ENCODE peak calls at places on chromosomes 16 and 17, in six cellular contexts. J is renal cortical epithelial cell; H is CD8-positive, alpha-beta T cell; N is skeletal muscle cell; R is fibroblast of the aortic adventitia; L is memory B cell. P is an unnamed sample.

GRCh38 chr16:20910781-20911321 is 10.3 kb downstream of the LYRM1 start:
- DNase-seq in J (peak), H (no peak), N (peak), R (peak), L (no peak), P (peak)

GRCh38 chr16:1871974-1872635 is at the start of gene MEIOB:
- DNase-seq in J (no peak), H (peak), N (no peak), R (no peak), L (peak), P (no peak)

GRCh38 chr17:61427567-61427966 is 24.7 kb upstream of the TBX4 start:
- DNase-seq in J (no peak), H (no peak), N (no peak), R (no peak), L (no peak), P (peak)

GRCh38 chr17:27800522-27800921 is at the start of gene NOS2:
- DNase-seq in J (no peak), H (no peak), N (no peak), R (no peak), L (no peak), P (no peak)

GRCh38 chr16:54285414-54286066 is 1.0 kb downstream of the IRX3 start:
- DNase-seq in J (no peak), H (no peak), N (no peak), R (peak), L (no peak), P (peak)

GRCh38 chr16:82684246-82684645 is 57.5 kb downstream of the CDH13 start:
- DNase-seq in J (no peak), H (no peak), N (no peak), R (no peak), L (no peak), P (peak)

GRCh38 chr16:58280146-58280845 is 14.5 kb downstream of the PRSS54 start:
- DNase-seq in J (no peak), H (no peak), N (no peak), R (no peak), L (no peak), P (no peak)

GRCh38 chr17:7656958-7657715 is 6.4 kb downstream of the ATP1B2 start:
- DNase-seq in J (peak), H (no peak), N (no peak), R (peak), L (no peak), P (no peak)

GRCh38 chr17:82534401-82534812 is 14.9 kb downstream of the FOXK2 start:
- DNase-seq in J (no peak), H (no peak), N (no peak), R (no peak), L (no peak), P (no peak)

GRCh38 chr17:4329838-4330237 is 36.6 kb downstream of the UBE2G1 start:
- DNase-seq in J (peak), H (no peak), N (peak), R (peak), L (no peak), P (peak)

GRCh38 chr16:89407282-89407924 is 83.0 kb downstream of the ANKRD11 start:
- DNase-seq in J (no peak), H (no peak), N (no peak), R (no peak), L (no peak), P (no peak)

GRCh38 chr17:77445908-77446535 is 305.3 kb downstream of the SEC14L1 start:
- DNase-seq in J (no peak), H (peak), N (no peak), R (peak), L (no peak), P (no peak)

GRCh38 chr17:36942031-36942599 is 4.8 kb downstream of the LHX1 start:
- DNase-seq in J (no peak), H (no peak), N (no peak), R (no peak), L (peak), P (no peak)

GRCh38 chr16:27690604-27691003 is 140.7 kb downstream of the KATNIP start:
- DNase-seq in J (no peak), H (no peak), N (no peak), R (peak), L (no peak), P (no peak)

GRCh38 chr17:31202968-31203367 is 94.1 kb downstream of the OMG start:
- DNase-seq in J (no peak), H (no peak), N (no peak), R (peak), L (no peak), P (no peak)

GRCh38 chr17:82440377-82440981 is 10.1 kb downstream of the CYBC1 start:
- DNase-seq in J (no peak), H (no peak), N (no peak), R (no peak), L (no peak), P (no peak)

GRCh38 chr16:11152677-11153321 is 103.2 kb downstream of the SOCS1 start:
- DNase-seq in J (no peak), H (no peak), N (no peak), R (no peak), L (no peak), P (no peak)

GRCh38 chr17:17171991-17172939 is 33.9 kb downstream of the PLD6 start:
- DNase-seq in J (no peak), H (no peak), N (no peak), R (no peak), L (no peak), P (no peak)

GRCh38 chr17:15309793-15310192 is 31.6 kb downstream of the TEKT3 start:
- DNase-seq in J (no peak), H (no peak), N (no peak), R (no peak), L (no peak), P (no peak)

GRCh38 chr16:53061701-53062159 is 6.9 kb downstream of the CHD9 start:
- DNase-seq in J (no peak), H (no peak), N (no peak), R (no peak), L (peak), P (no peak)

GRCh38 chr16:58563235-58563634 is 47.9 kb downstream of the SETD6 start:
- DNase-seq in J (peak), H (no peak), N (peak), R (peak), L (no peak), P (peak)

GRCh38 chr17:50027639-50028206 is 28.2 kb upstream of the ITGA3 start:
- DNase-seq in J (peak), H (no peak), N (peak), R (peak), L (no peak), P (peak)

GRCh38 chr16:87790278-87791023 is 24.7 kb upstream of the KLHDC4 start:
- DNase-seq in J (peak), H (no peak), N (no peak), R (peak), L (no peak), P (peak)

GRCh38 chr17:43092891-43093290 is 32.3 kb downstream of the BRCA1 start:
- DNase-seq in J (no peak), H (no peak), N (peak), R (peak), L (no peak), P (no peak)

GRCh38 chr16:49344401-49344800 is 29.2 kb upstream of the C16orf78 start:
- DNase-seq in J (no peak), H (no peak), N (no peak), R (no peak), L (no peak), P (no peak)

GRCh38 chr16:3249451-3249850 is 7.0 kb downstream of the MEFV start:
- DNase-seq in J (no peak), H (no peak), N (no peak), R (no peak), L (no peak), P (no peak)

GRCh38 chr17:20184977-20185619 is 175.9 kb downstream of the SPECC1 start:
- DNase-seq in J (no peak), H (no peak), N (no peak), R (no peak), L (no peak), P (no peak)

GRCh38 chr16:68235882-68236803 is at the start of gene ESRP2:
- DNase-seq in J (peak), H (peak), N (no peak), R (no peak), L (peak), P (no peak)

GRCh38 chr16:22787456-22788189 is 26.3 kb upstream of the HS3ST2 start:
- DNase-seq in J (peak), H (no peak), N (peak), R (peak), L (no peak), P (peak)

GRCh38 chr17:57604771-57605733 is 140.0 kb downstream of the CCDC182 start:
- DNase-seq in J (peak), H (peak), N (no peak), R (peak), L (peak), P (no peak)

GRCh38 chr17:47368262-47368661 is 44.5 kb downstream of the EFCAB13 start:
- DNase-seq in J (no peak), H (no peak), N (no peak), R (no peak), L (no peak), P (no peak)

GRCh38 chr16:80263181-80263823 is 277.5 kb upstream of the DYNLRB2 start:
- DNase-seq in J (no peak), H (no peak), N (no peak), R (no peak), L (no peak), P (no peak)

GRCh38 chr17:66625321-66625767 is 209.6 kb upstream of the CACNG5 start:
- DNase-seq in J (peak), H (no peak), N (no peak), R (peak), L (no peak), P (peak)

GRCh38 chr17:4557626-4558310 is 2.6 kb upstream of the MYBBP1A start:
- DNase-seq in J (no peak), H (no peak), N (no peak), R (no peak), L (no peak), P (no peak)

GRCh38 chr16:71645450-71645849 is 19.5 kb downstream of the MARVELD3 start:
- DNase-seq in J (peak), H (no peak), N (peak), R (peak), L (no peak), P (no peak)

GRCh38 chr16:85440744-85441143 is 172.4 kb upstream of the GSE1 start:
- DNase-seq in J (no peak), H (no peak), N (no peak), R (no peak), L (no peak), P (no peak)

GRCh38 chr17:31435581-31435980 is 44.1 kb downstream of the RAB11FIP4 start:
- DNase-seq in J (no peak), H (no peak), N (no peak), R (no peak), L (no peak), P (no peak)

GRCh38 chr17:82614095-82614631 is 34.1 kb downstream of the WDR45B start:
- DNase-seq in J (no peak), H (no peak), N (no peak), R (no peak), L (no peak), P (no peak)